ENCODE peak calls at places on chromosomes 16 and 17, in eight cellular contexts. One of them, this sample, is unnamed.

GRCh38 chr16:69798466-69798865 is 36.3 kb downstream of the WWP2 start:
- DNase-seq in NCI-H446: no peak
- DNase-seq in NCI-H510A treated with DMSO at 0.1 percent for 48 hours: no peak
- DNase-seq in neuronal stem cell: no peak
- DNase-seq in breast epithelium: no peak
- DNase-seq in stimulated activated CD4-positive, alpha-beta T cell treated with anti-CD3 and anti-CD28 coated beads, Interleukin-4, amount 100 ng/mL, for 4 hours: no peak
- DNase-seq in SK-N-SH: no peak
- DNase-seq in NCI-H146: no peak
- DNase-seq in this sample: no peak

GRCh38 chr17:55607736-55608341 is 96.6 kb upstream of the SMIM36 start:
- DNase-seq in breast epithelium: peak
- DNase-seq in NCI-H510A treated with DMSO at 0.1 percent for 48 hours: peak
- DNase-seq in neuronal stem cell: no peak
- DNase-seq in NCI-H146: no peak
- DNase-seq in SK-N-SH: no peak
- DNase-seq in stimulated activated CD4-positive, alpha-beta T cell treated with anti-CD3 and anti-CD28 coated beads, Interleukin-4, amount 100 ng/mL, for 4 hours: no peak
- DNase-seq in NCI-H446: no peak
- DNase-seq in this sample: no peak

GRCh38 chr17:56681561-56682266 is 88.2 kb downstream of the NOG start:
- DNase-seq in stimulated activated CD4-positive, alpha-beta T cell treated with anti-CD3 and anti-CD28 coated beads, Interleukin-4, amount 100 ng/mL, for 4 hours: no peak
- DNase-seq in NCI-H510A treated with DMSO at 0.1 percent for 48 hours: no peak
- DNase-seq in neuronal stem cell: no peak
- DNase-seq in NCI-H446: no peak
- DNase-seq in breast epithelium: no peak
- DNase-seq in SK-N-SH: no peak
- DNase-seq in NCI-H146: no peak
- DNase-seq in this sample: peak

GRCh38 chr17:61065263-61065773 is 334.3 kb upstream of the TBX2 start:
- DNase-seq in SK-N-SH: peak
- DNase-seq in NCI-H146: no peak
- DNase-seq in breast epithelium: no peak
- DNase-seq in NCI-H510A treated with DMSO at 0.1 percent for 48 hours: no peak
- DNase-seq in neuronal stem cell: no peak
- DNase-seq in stimulated activated CD4-positive, alpha-beta T cell treated with anti-CD3 and anti-CD28 coated beads, Interleukin-4, amount 100 ng/mL, for 4 hours: no peak
- DNase-seq in NCI-H446: no peak
- DNase-seq in this sample: no peak

GRCh38 chr17:67434061-67434525 is 57.0 kb downstream of the PITPNC1 start:
- DNase-seq in NCI-H146: no peak
- DNase-seq in stimulated activated CD4-positive, alpha-beta T cell treated with anti-CD3 and anti-CD28 coated beads, Interleukin-4, amount 100 ng/mL, for 4 hours: peak
- DNase-seq in SK-N-SH: no peak
- DNase-seq in breast epithelium: no peak
- DNase-seq in NCI-H446: no peak
- DNase-seq in NCI-H510A treated with DMSO at 0.1 percent for 48 hours: no peak
- DNase-seq in neuronal stem cell: no peak
- DNase-seq in this sample: peak

GRCh38 chr16:1052791-1053521 is 19.6 kb upstream of the SSTR5 start:
- DNase-seq in NCI-H146: no peak
- DNase-seq in NCI-H446: no peak
- DNase-seq in NCI-H510A treated with DMSO at 0.1 percent for 48 hours: no peak
- DNase-seq in breast epithelium: no peak
- DNase-seq in stimulated activated CD4-positive, alpha-beta T cell treated with anti-CD3 and anti-CD28 coated beads, Interleukin-4, amount 100 ng/mL, for 4 hours: no peak
- DNase-seq in neuronal stem cell: no peak
- DNase-seq in SK-N-SH: no peak
- DNase-seq in this sample: no peak

GRCh38 chr17:64694207-64694606 is 32.1 kb upstream of the SMURF2 start:
- DNase-seq in stimulated activated CD4-positive, alpha-beta T cell treated with anti-CD3 and anti-CD28 coated beads, Interleukin-4, amount 100 ng/mL, for 4 hours: no peak
- DNase-seq in NCI-H146: no peak
- DNase-seq in SK-N-SH: no peak
- DNase-seq in breast epithelium: peak
- DNase-seq in neuronal stem cell: no peak
- DNase-seq in NCI-H510A treated with DMSO at 0.1 percent for 48 hours: no peak
- DNase-seq in NCI-H446: no peak
- DNase-seq in this sample: no peak

GRCh38 chr16:28883221-28883996 is 5.1 kb downstream of the ATP2A1 start:
- DNase-seq in NCI-H446: no peak
- DNase-seq in SK-N-SH: no peak
- DNase-seq in breast epithelium: no peak
- DNase-seq in neuronal stem cell: no peak
- DNase-seq in stimulated activated CD4-positive, alpha-beta T cell treated with anti-CD3 and anti-CD28 coated beads, Interleukin-4, amount 100 ng/mL, for 4 hours: no peak
- DNase-seq in NCI-H510A treated with DMSO at 0.1 percent for 48 hours: peak
- DNase-seq in NCI-H146: no peak
- DNase-seq in this sample: no peak

GRCh38 chr17:42414782-42415409 is 8.2 kb downstream of the CAVIN1 start:
- DNase-seq in SK-N-SH: no peak
- DNase-seq in stimulated activated CD4-positive, alpha-beta T cell treated with anti-CD3 and anti-CD28 coated beads, Interleukin-4, amount 100 ng/mL, for 4 hours: peak
- DNase-seq in NCI-H510A treated with DMSO at 0.1 percent for 48 hours: no peak
- DNase-seq in breast epithelium: peak
- DNase-seq in NCI-H446: no peak
- DNase-seq in NCI-H146: no peak
- DNase-seq in neuronal stem cell: no peak
- DNase-seq in this sample: peak

GRCh38 chr16:31876955-31877828 is 3.6 kb downstream of the ZNF267 start:
- DNase-seq in NCI-H446: no peak
- DNase-seq in SK-N-SH: no peak
- DNase-seq in NCI-H146: no peak
- DNase-seq in stimulated activated CD4-positive, alpha-beta T cell treated with anti-CD3 and anti-CD28 coated beads, Interleukin-4, amount 100 ng/mL, for 4 hours: no peak
- DNase-seq in neuronal stem cell: no peak
- DNase-seq in NCI-H510A treated with DMSO at 0.1 percent for 48 hours: no peak
- DNase-seq in breast epithelium: no peak
- DNase-seq in this sample: peak

GRCh38 chr16:19502395-19503131 is 19.3 kb downstream of the GDE1 start:
- DNase-seq in NCI-H446: peak
- DNase-seq in neuronal stem cell: peak
- DNase-seq in SK-N-SH: peak
- DNase-seq in breast epithelium: peak
- DNase-seq in NCI-H146: peak
- DNase-seq in stimulated activated CD4-positive, alpha-beta T cell treated with anti-CD3 and anti-CD28 coated beads, Interleukin-4, amount 100 ng/mL, for 4 hours: peak
- DNase-seq in NCI-H510A treated with DMSO at 0.1 percent for 48 hours: peak
- DNase-seq in this sample: peak

GRCh38 chr16:17921357-17921978 is 415.1 kb downstream of the NPIPA8 start:
- DNase-seq in NCI-H446: no peak
- DNase-seq in NCI-H510A treated with DMSO at 0.1 percent for 48 hours: no peak
- DNase-seq in NCI-H146: peak
- DNase-seq in SK-N-SH: peak
- DNase-seq in stimulated activated CD4-positive, alpha-beta T cell treated with anti-CD3 and anti-CD28 coated beads, Interleukin-4, amount 100 ng/mL, for 4 hours: peak
- DNase-seq in neuronal stem cell: no peak
- DNase-seq in breast epithelium: no peak
- DNase-seq in this sample: peak

GRCh38 chr16:31134091-31134571 is 1.4 kb downstream of the PRSS8 start:
- DNase-seq in NCI-H146: no peak
- DNase-seq in neuronal stem cell: no peak
- DNase-seq in NCI-H510A treated with DMSO at 0.1 percent for 48 hours: no peak
- DNase-seq in stimulated activated CD4-positive, alpha-beta T cell treated with anti-CD3 and anti-CD28 coated beads, Interleukin-4, amount 100 ng/mL, for 4 hours: no peak
- DNase-seq in breast epithelium: no peak
- DNase-seq in NCI-H446: no peak
- DNase-seq in SK-N-SH: no peak
- DNase-seq in this sample: no peak

GRCh38 chr16:3656491-3657468 is 2.3 kb downstream of the DNASE1 start:
- DNase-seq in NCI-H146: no peak
- DNase-seq in neuronal stem cell: no peak
- DNase-seq in stimulated activated CD4-positive, alpha-beta T cell treated with anti-CD3 and anti-CD28 coated beads, Interleukin-4, amount 100 ng/mL, for 4 hours: peak
- DNase-seq in SK-N-SH: no peak
- DNase-seq in breast epithelium: no peak
- DNase-seq in NCI-H446: no peak
- DNase-seq in NCI-H510A treated with DMSO at 0.1 percent for 48 hours: no peak
- DNase-seq in this sample: no peak

GRCh38 chr17:29980261-29980660 is 38.8 kb downstream of the EFCAB5 start:
- DNase-seq in NCI-H510A treated with DMSO at 0.1 percent for 48 hours: no peak
- DNase-seq in neuronal stem cell: no peak
- DNase-seq in NCI-H446: no peak
- DNase-seq in breast epithelium: no peak
- DNase-seq in NCI-H146: no peak
- DNase-seq in stimulated activated CD4-positive, alpha-beta T cell treated with anti-CD3 and anti-CD28 coated beads, Interleukin-4, amount 100 ng/mL, for 4 hours: no peak
- DNase-seq in SK-N-SH: no peak
- DNase-seq in this sample: no peak

GRCh38 chr17:37701424-37702020 is 43.3 kb downstream of the HNF1B start:
- DNase-seq in NCI-H510A treated with DMSO at 0.1 percent for 48 hours: no peak
- DNase-seq in breast epithelium: no peak
- DNase-seq in stimulated activated CD4-positive, alpha-beta T cell treated with anti-CD3 and anti-CD28 coated beads, Interleukin-4, amount 100 ng/mL, for 4 hours: peak
- DNase-seq in SK-N-SH: peak
- DNase-seq in NCI-H446: no peak
- DNase-seq in neuronal stem cell: no peak
- DNase-seq in NCI-H146: no peak
- DNase-seq in this sample: peak

GRCh38 chr16:29030086-29030840 is 45.4 kb downstream of the LAT start:
- DNase-seq in neuronal stem cell: no peak
- DNase-seq in NCI-H510A treated with DMSO at 0.1 percent for 48 hours: no peak
- DNase-seq in stimulated activated CD4-positive, alpha-beta T cell treated with anti-CD3 and anti-CD28 coated beads, Interleukin-4, amount 100 ng/mL, for 4 hours: no peak
- DNase-seq in breast epithelium: no peak
- DNase-seq in SK-N-SH: no peak
- DNase-seq in NCI-H446: no peak
- DNase-seq in NCI-H146: no peak
- DNase-seq in this sample: no peak

GRCh38 chr17:73947281-73947975 is 256.1 kb upstream of the RPL38 start:
- DNase-seq in breast epithelium: no peak
- DNase-seq in NCI-H446: no peak
- DNase-seq in NCI-H146: no peak
- DNase-seq in NCI-H510A treated with DMSO at 0.1 percent for 48 hours: no peak
- DNase-seq in stimulated activated CD4-positive, alpha-beta T cell treated with anti-CD3 and anti-CD28 coated beads, Interleukin-4, amount 100 ng/mL, for 4 hours: no peak
- DNase-seq in neuronal stem cell: no peak
- DNase-seq in SK-N-SH: no peak
- DNase-seq in this sample: no peak

GRCh38 chr17:1347681-1348318 is 52.2 kb downstream of the YWHAE start:
- DNase-seq in neuronal stem cell: no peak
- DNase-seq in NCI-H446: no peak
- DNase-seq in NCI-H510A treated with DMSO at 0.1 percent for 48 hours: no peak
- DNase-seq in stimulated activated CD4-positive, alpha-beta T cell treated with anti-CD3 and anti-CD28 coated beads, Interleukin-4, amount 100 ng/mL, for 4 hours: no peak
- DNase-seq in breast epithelium: peak
- DNase-seq in NCI-H146: no peak
- DNase-seq in SK-N-SH: no peak
- DNase-seq in this sample: peak

GRCh38 chr17:38598536-38598935 is 7.2 kb downstream of the SRCIN1 start:
- DNase-seq in NCI-H510A treated with DMSO at 0.1 percent for 48 hours: peak
- DNase-seq in NCI-H146: peak
- DNase-seq in neuronal stem cell: peak
- DNase-seq in stimulated activated CD4-positive, alpha-beta T cell treated with anti-CD3 and anti-CD28 coated beads, Interleukin-4, amount 100 ng/mL, for 4 hours: no peak
- DNase-seq in NCI-H446: no peak
- DNase-seq in SK-N-SH: peak
- DNase-seq in breast epithelium: peak
- DNase-seq in this sample: no peak

GRCh38 chr16:29835926-29836325 is 15.7 kb downstream of the MVP start:
- DNase-seq in breast epithelium: no peak
- DNase-seq in stimulated activated CD4-positive, alpha-beta T cell treated with anti-CD3 and anti-CD28 coated beads, Interleukin-4, amount 100 ng/mL, for 4 hours: no peak
- DNase-seq in NCI-H510A treated with DMSO at 0.1 percent for 48 hours: no peak
- DNase-seq in neuronal stem cell: no peak
- DNase-seq in NCI-H446: no peak
- DNase-seq in NCI-H146: no peak
- DNase-seq in SK-N-SH: no peak
- DNase-seq in this sample: no peak

GRCh38 chr16:29899516-29900101 is at the start of gene SEZ6L2:
- DNase-seq in stimulated activated CD4-positive, alpha-beta T cell treated with anti-CD3 and anti-CD28 coated beads, Interleukin-4, amount 100 ng/mL, for 4 hours: peak
- DNase-seq in breast epithelium: peak
- DNase-seq in SK-N-SH: peak
- DNase-seq in NCI-H146: peak
- DNase-seq in NCI-H446: peak
- DNase-seq in NCI-H510A treated with DMSO at 0.1 percent for 48 hours: peak
- DNase-seq in neuronal stem cell: peak
- DNase-seq in this sample: peak

GRCh38 chr17:67421869-67422273 is 44.8 kb downstream of the PITPNC1 start:
- DNase-seq in neuronal stem cell: no peak
- DNase-seq in NCI-H446: no peak
- DNase-seq in breast epithelium: peak
- DNase-seq in stimulated activated CD4-positive, alpha-beta T cell treated with anti-CD3 and anti-CD28 coated beads, Interleukin-4, amount 100 ng/mL, for 4 hours: no peak
- DNase-seq in NCI-H510A treated with DMSO at 0.1 percent for 48 hours: no peak
- DNase-seq in SK-N-SH: no peak
- DNase-seq in NCI-H146: no peak
- DNase-seq in this sample: peak

GRCh38 chr17:68020451-68020779 is 15.1 kb upstream of the KPNA2 start:
- DNase-seq in NCI-H510A treated with DMSO at 0.1 percent for 48 hours: no peak
- DNase-seq in neuronal stem cell: no peak
- DNase-seq in NCI-H446: no peak
- DNase-seq in NCI-H146: no peak
- DNase-seq in SK-N-SH: no peak
- DNase-seq in breast epithelium: no peak
- DNase-seq in stimulated activated CD4-positive, alpha-beta T cell treated with anti-CD3 and anti-CD28 coated beads, Interleukin-4, amount 100 ng/mL, for 4 hours: no peak
- DNase-seq in this sample: no peak

GRCh38 chr16:46569231-46569735 is 51.9 kb downstream of the SHCBP1 start:
- DNase-seq in NCI-H446: no peak
- DNase-seq in breast epithelium: no peak
- DNase-seq in NCI-H510A treated with DMSO at 0.1 percent for 48 hours: no peak
- DNase-seq in stimulated activated CD4-positive, alpha-beta T cell treated with anti-CD3 and anti-CD28 coated beads, Interleukin-4, amount 100 ng/mL, for 4 hours: no peak
- DNase-seq in NCI-H146: no peak
- DNase-seq in SK-N-SH: no peak
- DNase-seq in neuronal stem cell: no peak
- DNase-seq in this sample: no peak

GRCh38 chr16:87395181-87395842 is 3.2 kb downstream of the MAP1LC3B start:
- DNase-seq in breast epithelium: no peak
- DNase-seq in neuronal stem cell: no peak
- DNase-seq in NCI-H146: no peak
- DNase-seq in SK-N-SH: no peak
- DNase-seq in NCI-H446: no peak
- DNase-seq in NCI-H510A treated with DMSO at 0.1 percent for 48 hours: no peak
- DNase-seq in stimulated activated CD4-positive, alpha-beta T cell treated with anti-CD3 and anti-CD28 coated beads, Interleukin-4, amount 100 ng/mL, for 4 hours: no peak
- DNase-seq in this sample: no peak

GRCh38 chr17:18246880-18247612 is 11.5 kb downstream of the FLII start:
- DNase-seq in SK-N-SH: peak
- DNase-seq in NCI-H146: peak
- DNase-seq in NCI-H446: no peak
- DNase-seq in stimulated activated CD4-positive, alpha-beta T cell treated with anti-CD3 and anti-CD28 coated beads, Interleukin-4, amount 100 ng/mL, for 4 hours: peak
- DNase-seq in neuronal stem cell: no peak
- DNase-seq in NCI-H510A treated with DMSO at 0.1 percent for 48 hours: peak
- DNase-seq in breast epithelium: peak
- DNase-seq in this sample: peak

GRCh38 chr16:66267287-66268137 is 99.0 kb upstream of the CDH5 start:
- DNase-seq in breast epithelium: peak
- DNase-seq in SK-N-SH: no peak
- DNase-seq in NCI-H146: no peak
- DNase-seq in stimulated activated CD4-positive, alpha-beta T cell treated with anti-CD3 and anti-CD28 coated beads, Interleukin-4, amount 100 ng/mL, for 4 hours: no peak
- DNase-seq in NCI-H446: no peak
- DNase-seq in neuronal stem cell: no peak
- DNase-seq in NCI-H510A treated with DMSO at 0.1 percent for 48 hours: no peak
- DNase-seq in this sample: peak

GRCh38 chr17:38852771-38853291 is 690 bp downstream of the RPL23 start:
- DNase-seq in NCI-H146: no peak
- DNase-seq in breast epithelium: no peak
- DNase-seq in stimulated activated CD4-positive, alpha-beta T cell treated with anti-CD3 and anti-CD28 coated beads, Interleukin-4, amount 100 ng/mL, for 4 hours: no peak
- DNase-seq in neuronal stem cell: no peak
- DNase-seq in NCI-H510A treated with DMSO at 0.1 percent for 48 hours: no peak
- DNase-seq in NCI-H446: no peak
- DNase-seq in SK-N-SH: no peak
- DNase-seq in this sample: no peak

GRCh38 chr17:77322534-77323412 is 182.0 kb downstream of the SEC14L1 start:
- DNase-seq in NCI-H510A treated with DMSO at 0.1 percent for 48 hours: no peak
- DNase-seq in NCI-H446: no peak
- DNase-seq in breast epithelium: peak
- DNase-seq in NCI-H146: no peak
- DNase-seq in neuronal stem cell: peak
- DNase-seq in stimulated activated CD4-positive, alpha-beta T cell treated with anti-CD3 and anti-CD28 coated beads, Interleukin-4, amount 100 ng/mL, for 4 hours: no peak
- DNase-seq in SK-N-SH: peak
- DNase-seq in this sample: no peak

GRCh38 chr16:50245417-50246298 is 20.7 kb upstream of the ADCY7 start:
- DNase-seq in NCI-H510A treated with DMSO at 0.1 percent for 48 hours: peak
- DNase-seq in NCI-H146: peak
- DNase-seq in breast epithelium: peak
- DNase-seq in SK-N-SH: peak
- DNase-seq in NCI-H446: no peak
- DNase-seq in stimulated activated CD4-positive, alpha-beta T cell treated with anti-CD3 and anti-CD28 coated beads, Interleukin-4, amount 100 ng/mL, for 4 hours: peak
- DNase-seq in neuronal stem cell: no peak
- DNase-seq in this sample: peak

GRCh38 chr16:2898831-2899563 is 12.7 kb upstream of the FLYWCH1 start:
- DNase-seq in NCI-H446: no peak
- DNase-seq in SK-N-SH: no peak
- DNase-seq in NCI-H510A treated with DMSO at 0.1 percent for 48 hours: no peak
- DNase-seq in stimulated activated CD4-positive, alpha-beta T cell treated with anti-CD3 and anti-CD28 coated beads, Interleukin-4, amount 100 ng/mL, for 4 hours: no peak
- DNase-seq in NCI-H146: no peak
- DNase-seq in breast epithelium: no peak
- DNase-seq in neuronal stem cell: no peak
- DNase-seq in this sample: no peak

GRCh38 chr16:46789499-46790414 is 41.2 kb downstream of the C16orf87 start:
- DNase-seq in NCI-H146: no peak
- DNase-seq in neuronal stem cell: peak
- DNase-seq in NCI-H446: no peak
- DNase-seq in SK-N-SH: peak
- DNase-seq in NCI-H510A treated with DMSO at 0.1 percent for 48 hours: no peak
- DNase-seq in stimulated activated CD4-positive, alpha-beta T cell treated with anti-CD3 and anti-CD28 coated beads, Interleukin-4, amount 100 ng/mL, for 4 hours: peak
- DNase-seq in breast epithelium: peak
- DNase-seq in this sample: peak

GRCh38 chr17:56937688-56938087 is 23.2 kb downstream of the COIL start:
- DNase-seq in NCI-H446: no peak
- DNase-seq in stimulated activated CD4-positive, alpha-beta T cell treated with anti-CD3 and anti-CD28 coated beads, Interleukin-4, amount 100 ng/mL, for 4 hours: no peak
- DNase-seq in SK-N-SH: no peak
- DNase-seq in neuronal stem cell: no peak
- DNase-seq in NCI-H146: no peak
- DNase-seq in breast epithelium: no peak
- DNase-seq in NCI-H510A treated with DMSO at 0.1 percent for 48 hours: no peak
- DNase-seq in this sample: no peak

This sample was measured in activated CD4-positive, alpha-beta memory T cell treated with anti-CD3 and anti-CD28 coated beads, Interleukin-2, amount 10 ng/mL, durations not matched to agents 7 days and 5 days.